ENCODE peak calls at places on chromosomes 6 and 20, in ten cellular contexts. One of them, this sample, is unnamed.
A peak's percentile ranks its signal among the peaks of the same experiment; 100 is the strongest.

GRCh38 chr6:32858194-32858593 is 4.2 kb downstream of the PSMB9 start:
- DNase-seq in psoas muscle: no peak
- DNase-seq in mammary epithelial cell: no peak
- DNase-seq in astrocyte: no peak
- DNase-seq in lower lobe of right lung: no peak
- DNase-seq in H1: no peak
- DNase-seq in uterus: no peak
- DNase-seq in hepatocyte: no peak
- DNase-seq in suprapubic skin: no peak
- DNase-seq in upper lobe of right lung: no peak
- DNase-seq in this sample: no peak

GRCh38 chr6:16676978-16677377 is 84.3 kb downstream of the ATXN1 start:
- DNase-seq in psoas muscle: no peak
- DNase-seq in mammary epithelial cell: no peak
- DNase-seq in astrocyte: peak; percentile 80
- DNase-seq in lower lobe of right lung: no peak
- DNase-seq in H1: no peak
- DNase-seq in uterus: no peak
- DNase-seq in hepatocyte: no peak
- DNase-seq in suprapubic skin: no peak
- DNase-seq in upper lobe of right lung: no peak
- DNase-seq in this sample: no peak

GRCh38 chr6:144909753-144910280 is 624.7 kb downstream of the UTRN start:
- DNase-seq in psoas muscle: no peak
- DNase-seq in mammary epithelial cell: peak; percentile 19
- DNase-seq in astrocyte: peak; percentile 34
- DNase-seq in lower lobe of right lung: no peak
- DNase-seq in H1: no peak
- DNase-seq in uterus: no peak
- DNase-seq in hepatocyte: no peak
- DNase-seq in suprapubic skin: no peak
- DNase-seq in upper lobe of right lung: no peak
- DNase-seq in this sample: no peak

GRCh38 chr6:105646391-105646867 is 243.5 kb upstream of the PREP start:
- DNase-seq in psoas muscle: no peak
- DNase-seq in mammary epithelial cell: peak; percentile 68
- DNase-seq in astrocyte: peak; percentile 37
- DNase-seq in lower lobe of right lung: no peak
- DNase-seq in H1: no peak
- DNase-seq in uterus: no peak
- DNase-seq in hepatocyte: no peak
- DNase-seq in suprapubic skin: no peak
- DNase-seq in upper lobe of right lung: no peak
- DNase-seq in this sample: no peak

GRCh38 chr6:1497593-1498105 is 108.3 kb downstream of the FOXF2 start:
- DNase-seq in psoas muscle: no peak
- DNase-seq in mammary epithelial cell: no peak
- DNase-seq in astrocyte: no peak
- DNase-seq in lower lobe of right lung: no peak
- DNase-seq in H1: no peak
- DNase-seq in uterus: no peak
- DNase-seq in hepatocyte: no peak
- DNase-seq in suprapubic skin: no peak
- DNase-seq in upper lobe of right lung: no peak
- DNase-seq in this sample: no peak

GRCh38 chr20:5848711-5849505 is 98.7 kb downstream of the SHLD1 start:
- DNase-seq in psoas muscle: no peak
- DNase-seq in mammary epithelial cell: peak; percentile 54
- DNase-seq in astrocyte: peak; percentile 53
- DNase-seq in lower lobe of right lung: no peak
- DNase-seq in H1: no peak
- DNase-seq in uterus: no peak
- DNase-seq in hepatocyte: no peak
- DNase-seq in suprapubic skin: no peak
- DNase-seq in upper lobe of right lung: no peak
- DNase-seq in this sample: no peak

GRCh38 chr6:119147101-119148053 is 68.9 kb upstream of the FAM184A start:
- DNase-seq in psoas muscle: peak; percentile 60
- DNase-seq in mammary epithelial cell: peak; percentile 93
- DNase-seq in astrocyte: peak; percentile 97
- DNase-seq in lower lobe of right lung: peak; percentile 50
- DNase-seq in H1: no peak
- DNase-seq in uterus: peak; percentile 63
- DNase-seq in hepatocyte: peak; percentile 86
- DNase-seq in suprapubic skin: peak; percentile 84
- DNase-seq in upper lobe of right lung: peak; percentile 68
- DNase-seq in this sample: no peak

GRCh38 chr6:8080338-8081151 is 16.4 kb upstream of the BLOC1S5 start:
- DNase-seq in psoas muscle: no peak
- DNase-seq in mammary epithelial cell: peak; percentile 65
- DNase-seq in astrocyte: peak; percentile 55
- DNase-seq in lower lobe of right lung: no peak
- DNase-seq in H1: no peak
- DNase-seq in uterus: no peak
- DNase-seq in hepatocyte: peak; percentile 24
- DNase-seq in suprapubic skin: no peak
- DNase-seq in upper lobe of right lung: no peak
- DNase-seq in this sample: no peak

GRCh38 chr6:82488403-82488802 is 124.8 kb downstream of the TPBG start:
- DNase-seq in psoas muscle: no peak
- DNase-seq in mammary epithelial cell: no peak
- DNase-seq in astrocyte: no peak
- DNase-seq in lower lobe of right lung: no peak
- DNase-seq in H1: no peak
- DNase-seq in uterus: no peak
- DNase-seq in hepatocyte: no peak
- DNase-seq in suprapubic skin: no peak
- DNase-seq in upper lobe of right lung: no peak
- DNase-seq in this sample: no peak

GRCh38 chr6:38149526-38149925 is 330.0 kb downstream of the ZFAND3 start:
- DNase-seq in psoas muscle: no peak
- DNase-seq in mammary epithelial cell: no peak
- DNase-seq in astrocyte: peak; percentile 35
- DNase-seq in lower lobe of right lung: no peak
- DNase-seq in H1: no peak
- DNase-seq in uterus: no peak
- DNase-seq in hepatocyte: no peak
- DNase-seq in suprapubic skin: no peak
- DNase-seq in upper lobe of right lung: peak; percentile 35
- DNase-seq in this sample: no peak

GRCh38 chr20:35467339-35468224 is 12.2 kb downstream of the CEP250 start:
- DNase-seq in psoas muscle: peak; percentile 22
- DNase-seq in mammary epithelial cell: no peak
- DNase-seq in astrocyte: peak; percentile 73
- DNase-seq in lower lobe of right lung: no peak
- DNase-seq in H1: no peak
- DNase-seq in uterus: peak; percentile 72
- DNase-seq in hepatocyte: peak; percentile 39
- DNase-seq in suprapubic skin: no peak
- DNase-seq in upper lobe of right lung: no peak
- DNase-seq in this sample: no peak

GRCh38 chr6:84228198-84228543 is 728 bp upstream of the CEP162 start:
- DNase-seq in psoas muscle: no peak
- DNase-seq in mammary epithelial cell: no peak
- DNase-seq in astrocyte: no peak
- DNase-seq in lower lobe of right lung: no peak
- DNase-seq in H1: no peak
- DNase-seq in uterus: no peak
- DNase-seq in hepatocyte: no peak
- DNase-seq in suprapubic skin: no peak
- DNase-seq in upper lobe of right lung: no peak
- DNase-seq in this sample: no peak

GRCh38 chr20:3403741-3404140 is 3.7 kb downstream of the DNAAF9 start:
- DNase-seq in psoas muscle: no peak
- DNase-seq in mammary epithelial cell: no peak
- DNase-seq in astrocyte: no peak
- DNase-seq in lower lobe of right lung: no peak
- DNase-seq in H1: no peak
- DNase-seq in uterus: no peak
- DNase-seq in hepatocyte: no peak
- DNase-seq in suprapubic skin: no peak
- DNase-seq in upper lobe of right lung: no peak
- DNase-seq in this sample: no peak

GRCh38 chr20:63563186-63563935 is 9.4 kb downstream of the FNDC11 start:
- DNase-seq in psoas muscle: no peak
- DNase-seq in mammary epithelial cell: no peak
- DNase-seq in astrocyte: no peak
- DNase-seq in lower lobe of right lung: no peak
- DNase-seq in H1: no peak
- DNase-seq in uterus: no peak
- DNase-seq in hepatocyte: no peak
- DNase-seq in suprapubic skin: no peak
- DNase-seq in upper lobe of right lung: no peak
- DNase-seq in this sample: no peak

GRCh38 chr20:47577271-47577670 is 75.6 kb downstream of the NCOA3 start:
- DNase-seq in psoas muscle: no peak
- DNase-seq in mammary epithelial cell: no peak
- DNase-seq in astrocyte: no peak
- DNase-seq in lower lobe of right lung: no peak
- DNase-seq in H1: no peak
- DNase-seq in uterus: no peak
- DNase-seq in hepatocyte: no peak
- DNase-seq in suprapubic skin: no peak
- DNase-seq in upper lobe of right lung: no peak
- DNase-seq in this sample: no peak

GRCh38 chr20:47574616-47575401 is 73.1 kb downstream of the NCOA3 start:
- DNase-seq in psoas muscle: no peak
- DNase-seq in mammary epithelial cell: no peak
- DNase-seq in astrocyte: no peak
- DNase-seq in lower lobe of right lung: no peak
- DNase-seq in H1: no peak
- DNase-seq in uterus: no peak
- DNase-seq in hepatocyte: no peak
- DNase-seq in suprapubic skin: no peak
- DNase-seq in upper lobe of right lung: no peak
- DNase-seq in this sample: no peak

GRCh38 chr20:47573586-47573985 is 71.9 kb downstream of the NCOA3 start:
- DNase-seq in psoas muscle: no peak
- DNase-seq in mammary epithelial cell: no peak
- DNase-seq in astrocyte: no peak
- DNase-seq in lower lobe of right lung: no peak
- DNase-seq in H1: no peak
- DNase-seq in uterus: no peak
- DNase-seq in hepatocyte: no peak
- DNase-seq in suprapubic skin: no peak
- DNase-seq in upper lobe of right lung: no peak
- DNase-seq in this sample: no peak

GRCh38 chr20:47578543-47578942 is 76.9 kb downstream of the NCOA3 start:
- DNase-seq in psoas muscle: no peak
- DNase-seq in mammary epithelial cell: no peak
- DNase-seq in astrocyte: no peak
- DNase-seq in lower lobe of right lung: no peak
- DNase-seq in H1: no peak
- DNase-seq in uterus: no peak
- DNase-seq in hepatocyte: no peak
- DNase-seq in suprapubic skin: no peak
- DNase-seq in upper lobe of right lung: no peak
- DNase-seq in this sample: no peak

GRCh38 chr20:47576516-47577033 is 74.9 kb downstream of the NCOA3 start:
- DNase-seq in psoas muscle: no peak
- DNase-seq in mammary epithelial cell: peak; percentile 78
- DNase-seq in astrocyte: peak; percentile 91
- DNase-seq in lower lobe of right lung: peak; percentile 51
- DNase-seq in H1: no peak
- DNase-seq in uterus: peak; percentile 43
- DNase-seq in hepatocyte: peak; percentile 79
- DNase-seq in suprapubic skin: no peak
- DNase-seq in upper lobe of right lung: no peak
- DNase-seq in this sample: peak; percentile 78
- TF ChIP-seq CTCF in psoas muscle: no peak
- TF ChIP-seq CTCF in mammary epithelial cell: no peak
- TF ChIP-seq CTCF in astrocyte: no peak
- TF ChIP-seq CTCF in lower lobe of right lung: no peak
- TF ChIP-seq CTCF in H1: no peak
- TF ChIP-seq CTCF in uterus: no peak
- TF ChIP-seq CTCF in hepatocyte: no peak
- TF ChIP-seq CTCF in suprapubic skin: no peak
- TF ChIP-seq CTCF in upper lobe of right lung: no peak
- TF ChIP-seq CTCF in this sample: no peak

DNA sequence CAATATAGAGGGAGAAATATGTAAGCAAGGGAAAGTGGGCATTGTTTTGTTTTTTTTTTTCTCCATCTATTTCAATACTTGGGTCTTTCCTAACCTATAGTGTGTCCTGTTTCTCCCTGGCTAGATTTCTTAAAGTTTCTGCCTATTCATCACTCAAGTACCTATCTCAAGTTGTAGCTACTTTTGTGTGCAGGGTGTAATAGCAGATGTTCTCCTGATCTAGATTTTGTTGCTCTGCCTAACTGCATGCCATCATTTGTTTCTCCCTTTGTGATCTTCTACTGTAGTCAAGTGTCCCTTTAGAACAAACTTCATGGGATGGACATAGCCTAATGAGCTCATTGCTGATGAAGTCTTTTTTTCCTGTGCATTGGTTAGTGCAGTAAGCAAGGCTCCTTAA is 45.8 kb downstream of the TOP1 start:
- DNase-seq in psoas muscle: no peak
- DNase-seq in mammary epithelial cell: no peak
- DNase-seq in astrocyte: no peak
- DNase-seq in lower lobe of right lung: no peak
- DNase-seq in H1: no peak
- DNase-seq in uterus: no peak
- DNase-seq in hepatocyte: no peak
- DNase-seq in suprapubic skin: no peak
- DNase-seq in upper lobe of right lung: no peak
- DNase-seq in this sample: no peak
- H3K4me1 ChIP-seq in psoas muscle: peaks cover 38% of the 10 kb centered on the region
- H3K4me1 ChIP-seq in mammary epithelial cell: peaks cover 32% of the 10 kb centered on the region
- H3K4me1 ChIP-seq in astrocyte: peaks cover 26% of the 10 kb centered on the region
- H3K4me1 ChIP-seq in lower lobe of right lung: peaks cover 67% of the 10 kb centered on the region
- H3K4me1 ChIP-seq in H1: no peaks in the 10 kb centered on the region
- H3K4me1 ChIP-seq in uterus: peaks cover 3% of the 10 kb centered on the region
- H3K4me1 ChIP-seq in hepatocyte: peaks cover 38% of the 10 kb centered on the region
- H3K4me1 ChIP-seq in suprapubic skin: peaks cover 46% of the 10 kb centered on the region
- H3K4me1 ChIP-seq in upper lobe of right lung: peaks cover 73% of the 10 kb centered on the region
- H3K4me1 ChIP-seq in this sample: peaks cover 26% of the 10 kb centered on the region

GRCh38 chr6:62763125-62763524 is 448.1 kb upstream of the FKBP1C start:
- DNase-seq in psoas muscle: no peak
- DNase-seq in mammary epithelial cell: no peak
- DNase-seq in astrocyte: no peak
- DNase-seq in lower lobe of right lung: no peak
- DNase-seq in H1: no peak
- DNase-seq in uterus: no peak
- DNase-seq in hepatocyte: no peak
- DNase-seq in suprapubic skin: no peak
- DNase-seq in upper lobe of right lung: no peak
- DNase-seq in this sample: no peak
- TF ChIP-seq CTCF in psoas muscle: no peak
- TF ChIP-seq CTCF in mammary epithelial cell: no peak
- TF ChIP-seq CTCF in astrocyte: no peak
- TF ChIP-seq CTCF in lower lobe of right lung: no peak
- TF ChIP-seq CTCF in H1: no peak
- TF ChIP-seq CTCF in uterus: no peak
- TF ChIP-seq CTCF in hepatocyte: no peak
- TF ChIP-seq CTCF in suprapubic skin: no peak
- TF ChIP-seq CTCF in upper lobe of right lung: no peak
- TF ChIP-seq CTCF in this sample: no peak

DNA sequence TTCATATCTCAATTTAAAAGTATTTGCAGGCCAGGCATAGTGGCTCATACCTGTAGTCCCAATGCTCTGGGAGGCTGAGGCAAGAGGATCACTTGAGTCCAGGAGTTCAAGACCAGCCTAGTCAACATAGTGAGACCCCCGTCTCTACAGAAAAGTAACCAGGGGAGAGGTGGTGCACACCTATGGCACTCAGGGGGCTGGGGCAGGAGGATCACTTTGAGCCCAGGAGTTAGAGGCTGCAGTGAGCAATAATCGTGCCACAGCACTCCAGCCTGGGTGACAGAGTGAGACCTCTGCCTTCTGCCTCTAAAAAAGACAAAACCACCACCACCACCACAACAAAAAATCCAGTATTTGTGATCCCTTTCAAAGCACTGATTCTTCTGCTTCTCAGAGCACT is 185.5 kb upstream of the QKI start:
- DNase-seq in psoas muscle: no peak
- DNase-seq in mammary epithelial cell: no peak
- DNase-seq in astrocyte: no peak
- DNase-seq in lower lobe of right lung: no peak
- DNase-seq in H1: no peak
- DNase-seq in uterus: no peak
- DNase-seq in hepatocyte: no peak
- DNase-seq in suprapubic skin: no peak
- DNase-seq in upper lobe of right lung: no peak
- DNase-seq in this sample: no peak
- H3K4me1 ChIP-seq in psoas muscle: no peaks in the 10 kb centered on the region
- H3K4me1 ChIP-seq in mammary epithelial cell: no peaks in the 10 kb centered on the region
- H3K4me1 ChIP-seq in astrocyte: peaks cover 13% of the 10 kb centered on the region
- H3K4me1 ChIP-seq in lower lobe of right lung: no peaks in the 10 kb centered on the region
- H3K4me1 ChIP-seq in H1: no peaks in the 10 kb centered on the region
- H3K4me1 ChIP-seq in uterus: no peaks in the 10 kb centered on the region
- H3K4me1 ChIP-seq in hepatocyte: no peaks in the 10 kb centered on the region
- H3K4me1 ChIP-seq in suprapubic skin: no peaks in the 10 kb centered on the region
- H3K4me1 ChIP-seq in upper lobe of right lung: no peaks in the 10 kb centered on the region
- H3K4me1 ChIP-seq in this sample: no peaks in the 10 kb centered on the region